ENCODE peak calls at places on chromosomes 7 and 10, in ten cellular contexts. X is uterus; B is psoas muscle; O is pancreas; N is CD8-positive, alpha-beta T cell; M is GM23338; K is adrenal gland; H is tibial nerve; T is upper lobe of left lung; U is mammary epithelial cell. L is an unnamed sample. For H3K27me3, the result is how much of the 10 kb centered on the place peaks cover.

GRCh38 chr7:43441217-43441616 is 141.7 kb upstream of the STK17A start:
- DNase-seq in X (no peak), B (no peak), O (no peak), N (no peak), M (no peak), K (no peak), H (no peak), T (no peak), U (no peak), L (no peak)

GRCh38 chr10:67487199-67487598 is 208.8 kb downstream of the CTNNA3 start:
- DNase-seq in X (no peak), B (no peak), O (no peak), N (no peak), M (no peak), K (no peak), H (no peak), T (no peak), U (no peak), L (no peak)

GRCh38 chr10:124325998-124326636 is 92.6 kb downstream of the OAT start:
- DNase-seq in X (no peak), B (no peak), O (no peak), N (no peak), M (no peak), K (peak), H (no peak), T (no peak), U (no peak), L (no peak)

GRCh38 chr10:101839421-101840063 is 4.1 kb downstream of the KCNIP2 start:
- DNase-seq in X (peak), B (no peak), O (peak), N (peak), M (peak), K (no peak), H (no peak), T (peak), U (peak), L (no peak)

GRCh38 chr10:102674566-102674965 is 30.3 kb downstream of the TRIM8 start:
- DNase-seq in X (no peak), B (no peak), O (no peak), N (no peak), M (no peak), K (no peak), H (no peak), T (no peak), U (no peak), L (no peak)

GRCh38 chr10:69419096-69419760 is 2.5 kb upstream of the TACR2 start:
- DNase-seq in X (no peak), B (peak), O (no peak), N (no peak), M (no peak), K (no peak), H (no peak), T (no peak), U (no peak), L (no peak)

GRCh38 chr7:67105382-67105781 is 108.7 kb downstream of the TYW1 start:
- DNase-seq in X (no peak), B (no peak), O (no peak), N (no peak), M (no peak), K (no peak), H (no peak), T (no peak), U (peak), L (no peak)

GRCh38 chr7:159033956-159034938 is 110.4 kb downstream of the VIPR2 start:
- DNase-seq in X (no peak), B (no peak), O (no peak), N (peak), M (no peak), K (peak), H (no peak), T (no peak), U (no peak), L (no peak)

GRCh38 chr10:103053659-103054581 is 135.8 kb downstream of the CNNM2 start:
- DNase-seq in X (peak), B (peak), O (peak), N (peak), M (peak), K (peak), H (peak), T (peak), U (peak), L (peak)

GRCh38 chr7:119969054-119969453 is 303.9 kb upstream of the KCND2 start:
- DNase-seq in X (no peak), B (no peak), O (no peak), N (no peak), M (no peak), K (no peak), H (no peak), T (no peak), U (no peak), L (no peak)

GRCh38 chr7:93202594-93203273 is 23.5 kb downstream of the HEPACAM2 start:
- DNase-seq in X (no peak), B (no peak), O (no peak), N (no peak), M (no peak), K (no peak), H (no peak), T (no peak), U (no peak), L (no peak)

GRCh38 chr10:697097-697875 is 7.8 kb upstream of the DIP2C start:
- DNase-seq in X (no peak), B (no peak), O (no peak), N (no peak), M (no peak), K (no peak), H (no peak), T (peak), U (no peak), L (no peak)

GRCh38 chr10:106173838-106174237 is 990.7 kb downstream of the SORCS1 start:
- DNase-seq in X (no peak), B (no peak), O (no peak), N (no peak), M (no peak), K (no peak), H (no peak), T (no peak), U (no peak), L (no peak)

GRCh38 chr7:86955895-86956503 is 103.5 kb downstream of the ELAPOR2 start:
- DNase-seq in X (no peak), B (no peak), O (no peak), N (no peak), M (no peak), K (no peak), H (no peak), T (no peak), U (no peak), L (no peak)

GRCh38 chr10:15868006-15868405 is 7.7 kb upstream of the MINDY3 start:
- DNase-seq in X (no peak), B (no peak), O (no peak), N (no peak), M (no peak), K (no peak), H (no peak), T (no peak), U (no peak), L (no peak)

GRCh38 chr7:140695381-140695780 is 1.1 kb upstream of the NDUFB2 start:
- DNase-seq in X (no peak), B (no peak), O (no peak), N (no peak), M (no peak), K (peak), H (no peak), T (no peak), U (no peak), L (no peak)

GRCh38 chr10:16941865-16942264 is 124.6 kb upstream of the RSU1 start:
- DNase-seq in X (no peak), B (no peak), O (no peak), N (no peak), M (no peak), K (no peak), H (no peak), T (no peak), U (no peak), L (no peak)

GRCh38 chr7:38833329-38833728 is 75.7 kb downstream of the VPS41 start:
- DNase-seq in X (no peak), B (no peak), O (no peak), N (no peak), M (no peak), K (no peak), H (no peak), T (no peak), U (no peak), L (no peak)

GRCh38 chr10:22605168-22605567 is 109.2 kb downstream of the PIP4K2A start:
- DNase-seq in X (no peak), B (no peak), O (no peak), N (no peak), M (no peak), K (no peak), H (no peak), T (no peak), U (peak), L (no peak)

GRCh38 chr7:16785316-16785715 is 19.5 kb downstream of the AGR2 start:
- DNase-seq in X (no peak), B (no peak), O (no peak), N (no peak), M (no peak), K (no peak), H (no peak), T (no peak), U (no peak), L (no peak)

GRCh38 chr7:96792115-96792514 is 82.5 kb upstream of the SEM1 start:
- DNase-seq in X (no peak), B (no peak), O (no peak), N (no peak), M (no peak), K (no peak), H (no peak), T (no peak), U (no peak), L (no peak)

GRCh38 chr7:95843286-95843685 is 70.9 kb downstream of the DYNC1I1 start:
- DNase-seq in X (no peak), B (no peak), O (no peak), N (no peak), M (peak), K (no peak), H (no peak), T (no peak), U (no peak), L (no peak)

GRCh38 chr10:96556003-96556402 is 30.8 kb downstream of the TM9SF3 start:
- DNase-seq in X (no peak), B (no peak), O (no peak), N (no peak), M (peak), K (no peak), H (no peak), T (no peak), U (no peak), L (no peak)

GRCh38 chr10:3933733-3934132 is 148.7 kb upstream of the KLF6 start:
- DNase-seq in X (no peak), B (no peak), O (no peak), N (no peak), M (no peak), K (no peak), H (no peak), T (no peak), U (no peak), L (no peak)

GRCh38 chr10:69801434-69802315 is at the start of gene COL13A1:
- DNase-seq in X (peak), B (peak), O (peak), N (no peak), M (peak), K (no peak), H (no peak), T (peak), U (peak), L (peak)

GRCh38 chr7:12839508-12840153 is 152.2 kb downstream of the ARL4A start:
- DNase-seq in X (no peak), B (no peak), O (peak), N (no peak), M (peak), K (no peak), H (no peak), T (no peak), U (no peak), L (no peak)

GRCh38 chr10:132468201-132468600 is 69.4 kb upstream of the INPP5A start:
- DNase-seq in X (no peak), B (no peak), O (no peak), N (no peak), M (no peak), K (no peak), H (no peak), T (no peak), U (no peak), L (no peak)

GRCh38 chr10:132448248-132448731 is 51.3 kb downstream of the PWWP2B start:
- DNase-seq in X (peak), B (peak), O (peak), N (peak), M (peak), K (peak), H (peak), T (peak), U (peak), L (no peak)

GRCh38 chr10:79420974-79421688 is 24.3 kb downstream of the ZCCHC24 start:
- DNase-seq in X (no peak), B (peak), O (no peak), N (no peak), M (no peak), K (no peak), H (no peak), T (no peak), U (no peak), L (no peak)

GRCh38 chr10:119538632-119539358 is 3.7 kb downstream of the RGS10 start:
- DNase-seq in X (no peak), B (no peak), O (no peak), N (peak), M (no peak), K (no peak), H (no peak), T (no peak), U (no peak), L (no peak)
- H3K27me3 ChIP-seq in X (under half), B (under half), O (under half), N (under half), M (under half), K (under half), H (under half), T (under half), U (under half), L (under half)

GRCh38 chr10:59718246-59718645 is 8.6 kb upstream of the SLC16A9 start:
- DNase-seq in X (no peak), B (no peak), O (no peak), N (no peak), M (no peak), K (no peak), H (no peak), T (no peak), U (no peak), L (no peak)

GRCh38 chr10:59720377-59720776 is 10.7 kb upstream of the SLC16A9 start:
- DNase-seq in X (no peak), B (no peak), O (no peak), N (no peak), M (no peak), K (no peak), H (no peak), T (no peak), U (no peak), L (no peak)

GRCh38 chr10:59724098-59724938 is 14.7 kb upstream of the SLC16A9 start:
- DNase-seq in X (no peak), B (peak), O (no peak), N (no peak), M (no peak), K (no peak), H (no peak), T (no peak), U (no peak), L (no peak)

DNA sequence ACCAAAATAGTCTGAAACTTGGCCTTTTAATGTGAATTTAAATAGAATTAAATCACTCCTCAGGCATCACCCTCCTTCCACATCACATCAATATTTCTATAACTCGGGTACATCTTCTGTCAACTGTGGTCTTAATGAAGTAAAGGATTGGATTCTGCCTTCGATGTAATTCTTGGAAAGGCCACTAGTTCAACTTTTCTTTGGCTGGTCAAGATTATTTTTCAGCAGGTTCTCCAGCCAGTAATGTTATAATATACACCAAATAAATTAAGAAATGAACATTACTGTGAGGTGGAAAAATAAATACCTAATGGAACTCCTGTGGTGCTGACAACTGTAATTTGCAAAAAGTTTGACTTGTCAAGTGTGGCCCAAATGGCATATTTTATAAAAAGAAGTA is 9.7 kb upstream of the SLC16A9 start:
- DNase-seq in X (no peak), B (no peak), O (no peak), N (no peak), M (peak), K (no peak), H (no peak), T (no peak), U (no peak), L (no peak)
- TF ChIP-seq CTCF in X (no peak), B (peak), O (no peak), N (no peak), M (no peak), K (no peak), H (no peak), T (no peak), U (no peak), L (peak)

GRCh38 chr10:29882766-29883165 is 176.6 kb downstream of the JCAD start:
- DNase-seq in X (no peak), B (no peak), O (no peak), N (no peak), M (no peak), K (no peak), H (no peak), T (no peak), U (no peak), L (no peak)

GRCh38 chr10:29880856-29881255 is 178.5 kb downstream of the JCAD start:
- DNase-seq in X (peak), B (no peak), O (no peak), N (no peak), M (no peak), K (no peak), H (no peak), T (no peak), U (no peak), L (no peak)

GRCh38 chr10:29881811-29882210 is 177.6 kb downstream of the JCAD start:
- DNase-seq in X (peak), B (no peak), O (no peak), N (no peak), M (no peak), K (no peak), H (no peak), T (no peak), U (no peak), L (no peak)

GRCh38 chr10:29879862-29880261 is 179.5 kb downstream of the JCAD start:
- DNase-seq in X (no peak), B (no peak), O (no peak), N (no peak), M (no peak), K (no peak), H (no peak), T (no peak), U (no peak), L (no peak)

GRCh38 chr10:29881336-29881751 is 178.0 kb downstream of the JCAD start:
- DNase-seq in X (peak), B (peak), O (no peak), N (no peak), M (no peak), K (no peak), H (peak), T (no peak), U (no peak), L (no peak)
- H3K27ac ChIP-seq in X (peak), B (no peak), O (no peak), N (no peak), M (no peak), K (no peak), H (peak), T (no peak), U (no peak), L (no peak)

GRCh38 chr10:78029294-78030226 is at the start of gene POLR3A:
- DNase-seq in X (peak), B (peak), O (peak), N (peak), M (peak), K (peak), H (peak), T (peak), U (peak), L (peak)
- H3K27me3 ChIP-seq in X (under half), B (under half), O (under half), N (under half), M (under half), K (under half), H (under half), T (under half), U (under half), L (under half)

DNA sequence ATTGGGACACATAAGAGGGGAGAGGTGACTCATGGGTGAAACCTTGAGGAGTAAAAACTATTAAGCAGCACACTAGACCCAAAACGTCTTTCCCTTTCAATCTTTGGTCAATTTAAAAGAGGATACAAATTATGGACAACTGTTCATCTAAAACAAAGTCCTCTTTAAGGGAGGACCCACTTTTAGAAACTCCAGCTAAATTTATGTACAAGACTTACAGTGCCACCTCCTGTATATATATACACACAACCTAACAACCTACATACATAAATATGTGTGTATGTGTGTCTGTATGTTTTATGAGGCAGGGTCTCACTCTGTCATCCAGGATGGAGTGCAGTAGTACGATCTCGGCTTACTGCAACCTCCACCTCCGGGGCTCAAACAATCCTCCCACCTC is 18.1 kb upstream of the ZC3HAV1 start:
- DNase-seq in X (no peak), B (no peak), O (no peak), N (no peak), M (no peak), K (no peak), H (no peak), T (no peak), U (no peak), L (no peak)
- TF ChIP-seq CTCF in X (no peak), B (no peak), O (no peak), N (peak), M (no peak), K (no peak), H (no peak), T (no peak), U (peak), L (no peak)

GRCh38 chr10:48382982-48383381 is 76.5 kb downstream of the MAPK8 start:
- DNase-seq in X (no peak), B (no peak), O (no peak), N (no peak), M (no peak), K (no peak), H (no peak), T (no peak), U (peak), L (no peak)

GRCh38 chr10:48378675-48379074 is 72.2 kb downstream of the MAPK8 start:
- DNase-seq in X (no peak), B (no peak), O (no peak), N (no peak), M (no peak), K (no peak), H (no peak), T (no peak), U (no peak), L (no peak)

GRCh38 chr10:48383393-48383792 is 76.9 kb downstream of the MAPK8 start:
- DNase-seq in X (no peak), B (no peak), O (no peak), N (no peak), M (no peak), K (no peak), H (no peak), T (no peak), U (no peak), L (no peak)

GRCh38 chr10:48384699-48384982 is 78.2 kb downstream of the MAPK8 start:
- DNase-seq in X (no peak), B (no peak), O (no peak), N (no peak), M (no peak), K (no peak), H (no peak), T (no peak), U (no peak), L (no peak)

GRCh38 chr10:48381971-48382370 is 75.5 kb downstream of the MAPK8 start:
- DNase-seq in X (no peak), B (no peak), O (no peak), N (no peak), M (no peak), K (no peak), H (no peak), T (no peak), U (no peak), L (no peak)
- H3K27ac ChIP-seq in X (no peak), B (no peak), O (no peak), N (no peak), M (no peak), K (no peak), H (no peak), T (no peak), U (no peak), L (no peak)

GRCh38 chr7:279821-280220 is 10.1 kb upstream of the FOXL3 start:
- DNase-seq in X (no peak), B (peak), O (no peak), N (no peak), M (no peak), K (no peak), H (no peak), T (no peak), U (no peak), L (no peak)
- H3K27me3 ChIP-seq in X (under half), B (under half), O (under half), N (under half), M (under half), K (under half), H (under half), T (under half), U (under half), L (under half)

GRCh38 chr10:76695069-76695468 is 942.5 kb downstream of the KCNMA1 start:
- DNase-seq in X (no peak), B (no peak), O (no peak), N (no peak), M (no peak), K (no peak), H (no peak), T (no peak), U (no peak), L (no peak)

GRCh38 chr10:76700241-76700640 is 937.4 kb downstream of the KCNMA1 start:
- DNase-seq in X (no peak), B (no peak), O (no peak), N (no peak), M (no peak), K (no peak), H (no peak), T (no peak), U (no peak), L (no peak)

GRCh38 chr10:76697923-76698322 is 939.7 kb downstream of the KCNMA1 start:
- DNase-seq in X (no peak), B (no peak), O (no peak), N (no peak), M (peak), K (no peak), H (no peak), T (no peak), U (no peak), L (no peak)
- TF ChIP-seq CTCF in X (no peak), B (no peak), O (no peak), N (no peak), M (no peak), K (no peak), H (no peak), T (no peak), U (no peak), L (no peak)

L was measured in prostate gland.